ENCODE peak calls at places on chromosome 1, in four cellular contexts. N is cerebellar cortex; Z is NCI-H526; D is activated naive CD8-positive, alpha-beta T cell treated with anti-CD3 and anti-CD28 coated beads, Interleukin-2, amount 50 U/mL, for 24 hours. J is an unnamed sample.

GRCh38 chr1:204513117-204513716 is 3.0 kb upstream of the MDM4 start:
- DNase-seq in Z (no peak), D (no peak), N (no peak), J (no peak)

GRCh38 chr1:55636691-55637090 is 421.5 kb upstream of the USP24 start:
- DNase-seq in N (no peak), Z (no peak), D (no peak), J (no peak)

GRCh38 chr1:53473463-53473862 is 14.3 kb downstream of the DMRTB1 start:
- DNase-seq in Z (no peak), D (no peak), N (no peak), J (no peak)

GRCh38 chr1:178931843-178932551 is 61.1 kb upstream of the ANGPTL1 start:
- DNase-seq in Z (no peak), D (no peak), N (peak), J (no peak)

GRCh38 chr1:87968259-87968955 is 639.7 kb downstream of the LMO4 start:
- DNase-seq in D (no peak), N (no peak), Z (no peak), J (no peak)

GRCh38 chr1:110572751-110573150 is 33.4 kb downstream of the KCNA2 start:
- DNase-seq in N (no peak), Z (no peak), D (no peak), J (no peak)

GRCh38 chr1:244089561-244089960 is 38.5 kb downstream of the ZBTB18 start:
- DNase-seq in N (no peak), D (no peak), Z (no peak), J (no peak)

GRCh38 chr1:245538671-245539070 is 383.9 kb downstream of the KIF26B start:
- DNase-seq in N (no peak), Z (no peak), D (no peak), J (no peak)

GRCh38 chr1:25676488-25676887 is 59.9 kb downstream of the MAN1C1 start:
- DNase-seq in Z (no peak), N (peak), D (no peak), J (no peak)

GRCh38 chr1:6686294-6686693 is 15.3 kb downstream of the DNAJC11 start:
- DNase-seq in N (no peak), Z (no peak), D (no peak), J (no peak)

GRCh38 chr1:44213222-44214112 is at the start of gene DMAP1:
- DNase-seq in N (peak), Z (peak), D (peak), J (peak)

GRCh38 chr1:109930252-109930993 is 19.8 kb downstream of the CSF1 start:
- DNase-seq in D (no peak), Z (no peak), N (no peak), J (no peak)

GRCh38 chr1:91693542-91693941 is 192.4 kb downstream of the TGFBR3 start:
- DNase-seq in D (no peak), N (no peak), Z (no peak), J (no peak)

GRCh38 chr1:19559641-19560040 is 74.3 kb upstream of the CAPZB start:
- DNase-seq in Z (no peak), D (no peak), N (no peak), J (no peak)

GRCh38 chr1:112964347-112964746 is 8.4 kb upstream of the SLC16A1 start:
- DNase-seq in Z (no peak), N (no peak), D (no peak), J (no peak)

GRCh38 chr1:60949826-60950197 is 132.5 kb upstream of the NFIA start:
- DNase-seq in Z (no peak), D (no peak), N (no peak), J (no peak)

GRCh38 chr1:23171181-23171755 is 2.6 kb upstream of the LUZP1 start:
- DNase-seq in D (no peak), Z (no peak), N (no peak), J (no peak)

GRCh38 chr1:86706018-86706417 is 1.6 kb downstream of the SH3GLB1 start:
- DNase-seq in N (no peak), Z (peak), D (no peak), J (no peak)

GRCh38 chr1:112673589-112674439 is 645 bp upstream of the MOV10 start:
- DNase-seq in N (peak), Z (peak), D (no peak), J (no peak)

GRCh38 chr1:234975941-234976871 is 152.4 kb downstream of the TOMM20 start:
- DNase-seq in D (no peak), Z (no peak), N (no peak), J (no peak)

GRCh38 chr1:95407864-95408291 is 173.9 kb downstream of the RWDD3 start:
- DNase-seq in Z (peak), N (peak), D (no peak), J (no peak)

GRCh38 chr1:235990376-235990795 is 74.5 kb downstream of the NID1 start:
- DNase-seq in N (no peak), D (no peak), Z (no peak), J (no peak)

GRCh38 chr1:201637282-201638076 is 98.6 kb downstream of the NAV1 start:
- DNase-seq in Z (no peak), N (no peak), D (no peak), J (no peak)